ENCODE peak calls at places on chromosome 7, in five cellular contexts. One of them, this sample, is unnamed.

GRCh38 chr7:117262546-117262945 is 60.3 kb downstream of the WNT2 start:
- DNase-seq in HCT116: no peak
- DNase-seq in lower leg skin: no peak
- DNase-seq in Peyer's patch: no peak
- DNase-seq in adrenal gland: no peak
- DNase-seq in this sample: no peak

GRCh38 chr7:150897502-150898474 is 45.5 kb downstream of the AOC1 start:
- DNase-seq in HCT116: no peak
- DNase-seq in lower leg skin: no peak
- DNase-seq in Peyer's patch: peak; percentile 69
- DNase-seq in adrenal gland: no peak
- DNase-seq in this sample: no peak

GRCh38 chr7:81816312-81816711 is 46.5 kb upstream of the HGF start:
- DNase-seq in HCT116: no peak
- DNase-seq in lower leg skin: no peak
- DNase-seq in Peyer's patch: no peak
- DNase-seq in adrenal gland: no peak
- DNase-seq in this sample: no peak

GRCh38 chr7:18927134-18927533 is 190.3 kb downstream of the TWIST1 start:
- DNase-seq in HCT116: no peak
- DNase-seq in lower leg skin: no peak
- DNase-seq in Peyer's patch: no peak
- DNase-seq in adrenal gland: no peak
- DNase-seq in this sample: no peak

GRCh38 chr7:19118896-19119301 is 1.5 kb upstream of the TWIST1 start:
- DNase-seq in HCT116: no peak
- DNase-seq in lower leg skin: peak; percentile 45
- DNase-seq in Peyer's patch: no peak
- DNase-seq in adrenal gland: no peak
- DNase-seq in this sample: no peak

GRCh38 chr7:28956608-28957063 is 1.5 kb downstream of the TRIL start:
- DNase-seq in HCT116: no peak
- DNase-seq in lower leg skin: no peak
- DNase-seq in Peyer's patch: peak; percentile 67
- DNase-seq in adrenal gland: no peak
- DNase-seq in this sample: peak; percentile 19

GRCh38 chr7:94223375-94224084 is 171.2 kb upstream of the COL1A2 start:
- DNase-seq in HCT116: peak; percentile 41
- DNase-seq in lower leg skin: no peak
- DNase-seq in Peyer's patch: no peak
- DNase-seq in adrenal gland: no peak
- DNase-seq in this sample: no peak

GRCh38 chr7:118312051-118312450 is 87.5 kb downstream of the ANKRD7 start:
- DNase-seq in HCT116: no peak
- DNase-seq in lower leg skin: no peak
- DNase-seq in Peyer's patch: no peak
- DNase-seq in adrenal gland: no peak
- DNase-seq in this sample: no peak

GRCh38 chr7:17524746-17525145 is 226.3 kb downstream of the AHR start:
- DNase-seq in HCT116: no peak
- DNase-seq in lower leg skin: no peak
- DNase-seq in Peyer's patch: no peak
- DNase-seq in adrenal gland: no peak
- DNase-seq in this sample: no peak

GRCh38 chr7:30470163-30470770 is 8.3 kb downstream of the NOD1 start:
- DNase-seq in HCT116: no peak
- DNase-seq in lower leg skin: no peak
- DNase-seq in Peyer's patch: no peak
- DNase-seq in adrenal gland: peak; percentile 89
- DNase-seq in this sample: no peak

GRCh38 chr7:2233876-2234275 is 1.1 kb upstream of the MAD1L1 start:
- DNase-seq in HCT116: no peak
- DNase-seq in lower leg skin: no peak
- DNase-seq in Peyer's patch: no peak
- DNase-seq in adrenal gland: no peak
- DNase-seq in this sample: no peak

GRCh38 chr7:144812379-144813283 is 23.2 kb downstream of the TPK1 start:
- DNase-seq in HCT116: no peak
- DNase-seq in lower leg skin: no peak
- DNase-seq in Peyer's patch: peak; percentile 61
- DNase-seq in adrenal gland: no peak
- DNase-seq in this sample: no peak

GRCh38 chr7:31710171-31710570 is 23.2 kb downstream of the PPP1R17 start:
- DNase-seq in HCT116: no peak
- DNase-seq in lower leg skin: no peak
- DNase-seq in Peyer's patch: no peak
- DNase-seq in adrenal gland: no peak
- DNase-seq in this sample: no peak

GRCh38 chr7:66164356-66164755 is 40.8 kb upstream of the TPST1 start:
- DNase-seq in HCT116: no peak
- DNase-seq in lower leg skin: no peak
- DNase-seq in Peyer's patch: no peak
- DNase-seq in adrenal gland: no peak
- DNase-seq in this sample: no peak

GRCh38 chr7:91140982-91141381 is 123.3 kb upstream of the FZD1 start:
- DNase-seq in HCT116: no peak
- DNase-seq in lower leg skin: no peak
- DNase-seq in Peyer's patch: peak; percentile 46
- DNase-seq in adrenal gland: peak; percentile 32
- DNase-seq in this sample: peak; percentile 21

GRCh38 chr7:155589001-155589980 is 42.9 kb upstream of the CNPY1 start:
- DNase-seq in HCT116: no peak
- DNase-seq in lower leg skin: no peak
- DNase-seq in Peyer's patch: no peak
- DNase-seq in adrenal gland: no peak
- DNase-seq in this sample: no peak

GRCh38 chr7:87057210-87057609 is 2.2 kb downstream of the ELAPOR2 start:
- DNase-seq in HCT116: no peak
- DNase-seq in lower leg skin: no peak
- DNase-seq in Peyer's patch: no peak
- DNase-seq in adrenal gland: no peak
- DNase-seq in this sample: no peak

GRCh38 chr7:155818154-155818819 is 6.0 kb upstream of the SHH start:
- DNase-seq in HCT116: no peak
- DNase-seq in lower leg skin: no peak
- DNase-seq in Peyer's patch: no peak
- DNase-seq in adrenal gland: peak; percentile 62
- DNase-seq in this sample: no peak

GRCh38 chr7:87933953-87934698 is at the start of gene ADAM22:
- DNase-seq in HCT116: peak; percentile 87
- DNase-seq in lower leg skin: peak; percentile 78
- DNase-seq in Peyer's patch: peak; percentile 95
- DNase-seq in adrenal gland: peak; percentile 92
- DNase-seq in this sample: peak; percentile 52

GRCh38 chr7:73612598-73613269 is 11.6 kb downstream of the MLXIPL start:
- DNase-seq in HCT116: no peak
- DNase-seq in lower leg skin: no peak
- DNase-seq in Peyer's patch: peak; percentile 91
- DNase-seq in adrenal gland: peak; percentile 86
- DNase-seq in this sample: peak; percentile 75

GRCh38 chr7:73611017-73611555 is 13.2 kb downstream of the MLXIPL start:
- DNase-seq in HCT116: no peak
- DNase-seq in lower leg skin: no peak
- DNase-seq in Peyer's patch: no peak
- DNase-seq in adrenal gland: no peak
- DNase-seq in this sample: peak; percentile 88

GRCh38 chr7:73618538-73618937 is 5.8 kb downstream of the MLXIPL start:
- DNase-seq in HCT116: no peak
- DNase-seq in lower leg skin: no peak
- DNase-seq in Peyer's patch: no peak
- DNase-seq in adrenal gland: no peak
- DNase-seq in this sample: no peak

GRCh38 chr7:73613954-73614735 is 10.2 kb downstream of the MLXIPL start:
- DNase-seq in HCT116: no peak
- DNase-seq in lower leg skin: no peak
- DNase-seq in Peyer's patch: peak; percentile 81
- DNase-seq in adrenal gland: no peak
- DNase-seq in this sample: no peak

DNA sequence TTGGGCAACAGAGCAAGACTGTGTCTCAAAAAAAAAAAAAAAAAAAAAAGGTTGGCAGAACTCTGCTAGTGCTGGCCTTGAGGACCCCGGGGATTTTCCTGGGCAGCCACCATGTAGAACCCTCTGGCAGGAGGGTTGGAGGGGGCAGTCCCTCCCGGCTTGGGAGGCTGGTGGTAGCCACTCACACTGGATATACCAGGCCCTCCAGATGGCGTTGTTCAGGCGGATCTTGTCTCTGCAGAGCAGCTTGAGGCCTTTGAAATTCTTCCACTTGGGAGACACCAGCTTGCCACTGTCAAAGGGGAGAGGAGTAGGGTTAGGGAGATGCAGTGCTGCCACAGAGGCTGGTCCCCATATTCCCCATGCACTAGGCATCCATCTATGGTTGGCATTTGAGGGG is 8.4 kb downstream of the MLXIPL start:
- DNase-seq in HCT116: no peak
- DNase-seq in lower leg skin: no peak
- DNase-seq in Peyer's patch: no peak
- DNase-seq in adrenal gland: peak; percentile 52
- DNase-seq in this sample: no peak
- TF ChIP-seq CTCF in HCT116: peak; percentile 5
- TF ChIP-seq CTCF in lower leg skin: no peak
- TF ChIP-seq CTCF in Peyer's patch: no peak
- TF ChIP-seq CTCF in adrenal gland: no peak
- TF ChIP-seq CTCF in this sample: no peak

DNA sequence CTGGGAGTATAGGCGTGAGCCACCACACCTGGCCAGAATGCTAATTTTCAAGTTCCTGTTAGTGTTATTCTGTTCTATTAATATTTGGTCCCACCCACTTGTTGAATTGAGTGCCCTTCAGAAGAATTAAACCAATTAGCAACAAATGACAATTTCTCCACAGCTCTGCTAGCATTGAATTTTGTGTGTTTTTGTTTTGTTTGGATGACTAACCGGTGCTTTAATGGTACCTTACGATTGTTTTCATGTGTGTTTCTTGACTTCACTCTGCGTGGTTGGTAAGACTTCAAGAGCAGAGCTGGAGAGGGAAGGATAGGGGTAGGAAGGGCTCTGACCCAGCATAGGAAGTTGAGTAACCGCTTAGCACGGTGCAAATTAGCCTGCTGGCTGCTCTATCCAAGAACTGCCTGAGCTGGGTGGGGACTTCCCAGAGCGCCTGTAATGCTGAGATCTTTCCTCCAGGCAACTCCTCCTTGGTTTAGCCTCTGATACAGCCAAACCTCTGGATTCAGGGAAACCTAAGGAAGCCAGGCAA is 4.6 kb downstream of the ARPC1B start:
- DNase-seq in HCT116: no peak
- DNase-seq in lower leg skin: peak; percentile 84
- DNase-seq in Peyer's patch: peak; percentile 75
- DNase-seq in adrenal gland: peak; percentile 59
- DNase-seq in this sample: peak; percentile 67
- H3K4me3 ChIP-seq in HCT116: no peak overlapping the region
- H3K4me3 ChIP-seq in lower leg skin: no peak overlapping the region
- H3K4me3 ChIP-seq in Peyer's patch: peak overlapping the region; percentile 30
- H3K4me3 ChIP-seq in adrenal gland: no peak overlapping the region
- H3K4me3 ChIP-seq in this sample: peak overlapping the region; percentile 16

DNA sequence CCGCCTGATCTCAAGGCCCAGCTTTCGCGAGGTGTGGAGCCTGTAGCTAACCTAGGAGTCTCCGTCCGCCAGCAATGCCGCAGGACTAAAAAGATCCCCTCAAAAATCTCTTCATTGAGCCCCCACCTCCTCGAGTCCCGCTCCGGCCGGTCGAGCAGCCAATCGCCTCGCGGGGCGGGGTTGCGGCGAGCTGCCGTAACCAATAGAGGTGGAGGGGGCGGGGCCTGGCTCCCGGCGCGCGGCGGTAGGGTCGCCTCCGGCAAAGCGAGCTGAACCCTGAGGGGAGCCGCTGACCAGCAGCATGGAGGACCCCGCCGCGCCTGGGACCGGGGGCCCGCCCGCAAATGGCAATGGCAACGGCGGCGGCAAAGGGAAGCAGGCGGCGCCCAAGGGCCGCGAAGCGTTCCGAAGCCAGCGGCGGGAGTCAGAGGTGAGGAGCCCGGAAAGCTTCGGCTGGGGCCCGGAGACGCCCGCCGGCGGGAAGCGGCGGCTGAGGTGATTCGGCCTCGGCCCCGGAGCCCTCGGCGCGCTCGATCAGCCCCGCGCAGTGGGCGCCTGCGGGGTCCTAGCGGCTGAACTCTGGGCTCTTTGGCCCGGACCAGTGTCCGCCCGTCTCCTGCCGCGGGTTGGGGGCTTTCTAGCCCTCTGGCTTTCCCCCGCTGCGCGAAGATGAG is at the start of gene STRIP2:
- DNase-seq in HCT116: peak; percentile 50
- DNase-seq in lower leg skin: peak; percentile 88
- DNase-seq in Peyer's patch: peak; percentile 96
- DNase-seq in adrenal gland: peak; percentile 92
- DNase-seq in this sample: peak; percentile 89
- TF ChIP-seq POLR2A in HCT116: no peak
- TF ChIP-seq POLR2A in lower leg skin: no peak
- TF ChIP-seq POLR2A in Peyer's patch: no peak
- TF ChIP-seq POLR2A in adrenal gland: no peak
- TF ChIP-seq POLR2A in this sample: peak; percentile 96

DNA sequence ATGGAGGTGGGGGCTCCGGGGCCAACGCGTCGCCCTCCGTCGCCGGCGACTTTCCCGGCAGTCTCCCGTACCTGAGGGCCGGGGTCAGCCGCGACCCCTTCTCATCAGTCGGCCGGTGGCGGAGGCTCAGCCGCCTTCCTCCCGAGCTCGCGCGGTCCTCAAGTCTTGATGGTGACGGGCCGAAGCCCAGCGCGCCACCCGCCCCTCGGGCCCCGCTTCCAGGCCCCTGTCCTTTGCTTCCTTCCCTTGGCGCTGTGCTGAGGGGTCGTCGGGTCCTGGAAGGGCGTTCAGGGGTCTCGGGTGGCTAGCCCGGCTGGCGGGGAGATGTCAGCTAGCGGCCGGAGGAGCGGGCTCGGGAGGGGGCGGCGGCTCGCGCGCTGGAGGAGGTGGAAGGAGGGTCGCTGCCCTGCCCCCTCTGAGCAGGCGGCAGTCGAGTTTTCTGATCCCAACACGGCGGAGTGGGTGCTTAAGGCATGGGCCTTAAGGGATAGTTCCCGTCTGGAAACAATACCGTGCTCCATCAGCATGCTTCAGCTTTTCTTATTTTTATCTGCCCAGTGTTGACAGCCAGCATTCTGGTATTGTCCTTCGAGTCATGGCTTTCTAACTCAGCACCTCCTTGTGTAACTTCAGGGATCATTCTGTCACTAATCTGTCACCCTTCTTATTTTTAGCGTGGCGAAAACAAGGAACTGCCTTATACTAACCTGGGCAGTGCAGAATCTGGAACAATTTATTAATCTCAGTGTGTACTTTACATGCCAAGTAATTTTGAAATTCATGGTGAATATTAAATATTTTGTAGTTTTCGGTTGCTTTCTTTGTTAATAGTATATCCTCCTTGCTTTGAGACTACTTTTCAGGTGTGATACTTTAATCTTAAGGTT is 748 bp downstream of the PHTF2 start:
- DNase-seq in HCT116: peak; percentile 6
- DNase-seq in lower leg skin: peak; percentile 28
- DNase-seq in Peyer's patch: peak; percentile 64
- DNase-seq in adrenal gland: peak; percentile 39
- DNase-seq in this sample: peak; percentile 56
- TF ChIP-seq CTCF in HCT116: no peak
- TF ChIP-seq CTCF in lower leg skin: no peak
- TF ChIP-seq CTCF in Peyer's patch: no peak
- TF ChIP-seq CTCF in adrenal gland: peak; percentile 5
- TF ChIP-seq CTCF in this sample: no peak

GRCh38 chr7:130628901-130629300 is 39.6 kb downstream of the COPG2 start:
- DNase-seq in HCT116: no peak
- DNase-seq in lower leg skin: no peak
- DNase-seq in Peyer's patch: no peak
- DNase-seq in adrenal gland: no peak
- DNase-seq in this sample: no peak

GRCh38 chr7:130627775-130628174 is 40.8 kb downstream of the COPG2 start:
- DNase-seq in HCT116: no peak
- DNase-seq in lower leg skin: no peak
- DNase-seq in Peyer's patch: no peak
- DNase-seq in adrenal gland: no peak
- DNase-seq in this sample: no peak

GRCh38 chr7:130632111-130632510 is 36.4 kb downstream of the COPG2 start:
- DNase-seq in HCT116: peak; percentile 26
- DNase-seq in lower leg skin: no peak
- DNase-seq in Peyer's patch: no peak
- DNase-seq in adrenal gland: no peak
- DNase-seq in this sample: no peak
- H3K4me3 ChIP-seq in HCT116: no peak overlapping the region
- H3K4me3 ChIP-seq in lower leg skin: no peak overlapping the region
- H3K4me3 ChIP-seq in Peyer's patch: no peak overlapping the region
- H3K4me3 ChIP-seq in adrenal gland: no peak overlapping the region
- H3K4me3 ChIP-seq in this sample: no peak overlapping the region

This sample was measured in gastrocnemius medialis.